ENCODE peak calls at places on chromosomes 16 and 17, in four cellular contexts. K is astrocyte; G is CD4-positive, alpha-beta T cell; X is A673. H is an unnamed sample. For H3K9me3, the result is how much of the 10 kb centered on the place peaks cover.

GRCh38 chr16:74774223-74775139 is at the start of gene FA2H:
- DNase-seq in K (peak), G (peak), X (peak), H (peak)

GRCh38 chr16:12425134-12425941 is 378.3 kb downstream of the CPPED1 start:
- DNase-seq in K (no peak), G (no peak), X (no peak), H (no peak)

GRCh38 chr16:22216191-22216831 is 10.2 kb downstream of the EEF2K start:
- DNase-seq in K (peak), G (no peak), X (no peak), H (no peak)

GRCh38 chr16:48576927-48577326 is 33.1 kb downstream of the N4BP1 start:
- DNase-seq in K (peak), G (no peak), X (no peak), H (no peak)

GRCh38 chr16:55501549-55502322 is 7.1 kb upstream of the LPCAT2 start:
- DNase-seq in K (no peak), G (no peak), X (no peak), H (no peak)

GRCh38 chr17:200604-200985 is 19.1 kb upstream of the DOC2B start:
- DNase-seq in K (no peak), G (no peak), X (no peak), H (no peak)

GRCh38 chr16:58048494-58048893 is 22.9 kb downstream of the MMP15 start:
- DNase-seq in K (no peak), G (no peak), X (no peak), H (no peak)

GRCh38 chr17:14143678-14144077 is 74.4 kb downstream of the COX10 start:
- DNase-seq in K (peak), G (no peak), X (no peak), H (no peak)

GRCh38 chr17:47096343-47096742 is 92.8 kb downstream of the CDC27 start:
- DNase-seq in K (no peak), G (no peak), X (no peak), H (no peak)

GRCh38 chr17:72304859-72305258 is 184.0 kb downstream of the SOX9 start:
- DNase-seq in K (no peak), G (no peak), X (no peak), H (no peak)

GRCh38 chr16:22336581-22336980 is 37.8 kb downstream of the CDR2 start:
- DNase-seq in K (no peak), G (no peak), X (no peak), H (no peak)

GRCh38 chr16:79158337-79158736 is 442.2 kb downstream of the MAF start:
- DNase-seq in K (no peak), G (no peak), X (no peak), H (no peak)

GRCh38 chr17:10713336-10713735 is 15.9 kb downstream of the ADPRM start:
- DNase-seq in K (no peak), G (no peak), X (no peak), H (no peak)

GRCh38 chr17:44004761-44005526 is 522 bp downstream of the NAGS start:
- DNase-seq in K (no peak), G (peak), X (no peak), H (no peak)

GRCh38 chr17:59492091-59492451 is 73.3 kb upstream of the DHX40 start:
- DNase-seq in K (no peak), G (no peak), X (no peak), H (no peak)

GRCh38 chr16:84810518-84811273 is 9.1 kb upstream of the CRISPLD2 start:
- DNase-seq in K (peak), G (peak), X (no peak), H (no peak)

GRCh38 chr17:83092186-83092585 is 12.8 kb downstream of the METRNL start:
- DNase-seq in K (no peak), G (no peak), X (no peak), H (no peak)

GRCh38 chr16:89004209-89004831 is 27.3 kb upstream of the CBFA2T3 start:
- DNase-seq in K (no peak), G (no peak), X (peak), H (no peak)

GRCh38 chr16:89687092-89687940 is 827 bp downstream of the CDK10 start:
- DNase-seq in K (peak), G (no peak), X (no peak), H (no peak)

GRCh38 chr16:4511441-4512082 is 27.0 kb downstream of the CDIP1 start:
- DNase-seq in K (no peak), G (no peak), X (peak), H (no peak)

GRCh38 chr16:31354394-31355291 is at the start of gene ITGAX:
- DNase-seq in K (no peak), G (peak), X (no peak), H (no peak)

GRCh38 chr16:23466162-23466885 is 13.3 kb upstream of the COG7 start:
- DNase-seq in K (peak), G (no peak), X (no peak), H (no peak)

GRCh38 chr17:22303096-22303495 is 610.8 kb downstream of the KCNJ18 start:
- DNase-seq in K (no peak), G (no peak), X (no peak), H (no peak)

GRCh38 chr17:22300731-22301352 is 608.5 kb downstream of the KCNJ18 start:
- DNase-seq in K (no peak), G (no peak), X (no peak), H (no peak)

GRCh38 chr17:22303865-22304264 is 611.5 kb downstream of the KCNJ18 start:
- DNase-seq in K (no peak), G (no peak), X (no peak), H (no peak)

GRCh38 chr17:22301353-22301745 is 609.0 kb downstream of the KCNJ18 start:
- DNase-seq in K (no peak), G (no peak), X (no peak), H (no peak)

DNA sequence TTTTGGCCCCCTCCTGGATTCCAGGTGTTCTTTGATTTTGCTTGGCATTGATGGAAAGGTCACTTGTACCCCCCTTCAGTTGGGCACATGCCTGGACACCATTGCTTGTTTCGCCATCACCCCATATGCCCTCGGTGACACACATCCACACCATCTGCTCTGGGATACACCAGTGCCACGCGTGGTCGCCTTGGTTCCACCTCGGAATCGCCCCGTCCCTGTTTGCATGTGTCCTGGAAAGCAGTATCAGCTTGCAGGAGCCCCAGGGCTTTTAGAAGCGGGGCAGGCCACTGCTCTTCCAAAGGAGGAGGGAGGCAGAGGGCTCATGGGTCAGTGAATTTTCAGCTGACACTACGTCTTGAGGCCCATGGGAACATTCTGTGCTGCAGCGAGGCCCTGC is 607.9 kb downstream of the KCNJ18 start:
- DNase-seq in K (no peak), G (no peak), X (no peak), H (no peak)
- H3K9me3 ChIP-seq in K (under half), G (under half), X (under half), H (under half)

DNA sequence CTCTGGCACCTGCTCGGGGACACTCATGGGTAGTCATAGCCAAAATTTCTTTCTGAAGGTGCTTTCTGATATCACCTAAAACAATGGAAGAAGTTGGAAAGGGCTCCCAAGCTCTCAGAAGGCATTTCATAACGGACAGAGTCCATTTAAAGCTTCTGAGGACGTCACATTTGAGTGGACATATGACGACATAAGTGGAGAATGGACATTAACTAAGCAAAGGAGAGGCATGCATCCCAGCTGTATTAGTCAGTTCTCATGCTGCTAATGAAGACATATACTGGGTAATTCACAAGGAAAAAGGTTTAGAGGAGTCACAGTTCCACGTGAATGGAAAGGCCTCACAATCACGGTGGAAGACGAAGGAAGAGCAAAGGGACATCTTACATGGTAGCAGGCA is 260.2 kb upstream of the DYNLRB2 start:
- DNase-seq in K (no peak), G (no peak), X (no peak), H (no peak)
- H3K9me3 ChIP-seq in K (under half), G (under half), X (under half), H (under half)

DNA sequence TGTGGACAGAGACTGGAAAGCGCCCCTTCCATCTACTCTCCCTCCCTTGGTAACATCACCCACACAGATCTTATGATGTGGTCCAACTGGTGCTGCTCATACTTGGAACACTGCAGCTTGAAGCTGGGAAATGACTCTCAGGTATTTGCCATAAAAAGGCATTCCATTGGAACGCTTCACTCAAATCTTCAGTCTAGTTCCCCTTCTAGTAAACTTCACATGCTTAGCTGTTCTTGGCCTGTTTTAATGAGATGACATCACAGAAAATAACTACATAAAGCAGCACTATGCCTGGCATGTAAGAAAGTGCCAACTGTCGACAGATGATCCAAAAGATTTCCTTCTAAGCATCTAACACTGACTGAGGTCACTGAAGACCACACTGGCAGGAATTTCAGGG is 9.3 kb downstream of the ZNF263 start:
- DNase-seq in K (peak), G (no peak), X (no peak), H (no peak)
- H3K9me3 ChIP-seq in K (half or more), G (half or more), X (half or more), H (under half)

DNA sequence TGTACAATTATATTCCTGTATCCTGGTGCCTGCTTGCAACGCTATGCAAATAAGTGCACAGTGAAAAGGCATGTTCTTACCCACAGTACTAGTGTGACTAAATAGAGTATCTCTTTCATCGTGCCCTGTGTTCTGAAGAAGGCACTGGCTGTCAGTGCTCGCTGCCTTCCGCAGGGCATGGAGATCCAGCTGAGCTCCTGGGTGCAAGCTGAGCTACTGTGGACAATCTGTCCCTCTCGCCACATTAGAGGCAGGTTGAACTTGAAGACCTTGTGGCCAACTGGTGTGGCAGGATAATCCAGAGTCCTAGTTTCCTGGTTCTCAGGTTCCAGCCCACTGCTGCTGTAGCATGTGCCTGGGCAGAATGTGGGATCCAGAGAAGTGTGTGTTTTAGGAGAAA is 1.9 kb upstream of the ST6GALNAC1 start:
- DNase-seq in K (no peak), G (no peak), X (no peak), H (no peak)
- H3K9me3 ChIP-seq in K (under half), G (under half), X (under half), H (under half)

H was measured in T-helper 17 cell.